ENCODE peak calls at places on chromosome 2, in nine cellular contexts. One of them, this sample, is unnamed.

GRCh38 chr2:42297322-42297936 is 63.6 kb downstream of the COX7A2L start:
- DNase-seq in iPS-NIHi11: no peak
- DNase-seq in trophoblast cell: no peak
- DNase-seq in activated CD8-positive, alpha-beta memory T cell treated with anti-CD3 and anti-CD28 coated beads for 48 hours: no peak
- DNase-seq in GM12865: peak; percentile 26
- DNase-seq in HT-29: no peak
- DNase-seq in activated CD4-positive, alpha-beta T cell treated with anti-CD3 and anti-CD28 coated beads, Interleukin-2, amount 50 U/mL, for 1 hour: no peak
- DNase-seq in natural killer cell: no peak
- DNase-seq in A549: no peak
- DNase-seq in this sample: no peak

GRCh38 chr2:17958486-17959092 is 80.1 kb downstream of the KCNS3 start:
- DNase-seq in natural killer cell: no peak
- DNase-seq in trophoblast cell: no peak
- DNase-seq in activated CD4-positive, alpha-beta T cell treated with anti-CD3 and anti-CD28 coated beads, Interleukin-2, amount 50 U/mL, for 1 hour: no peak
- DNase-seq in A549: no peak
- DNase-seq in iPS-NIHi11: no peak
- DNase-seq in HT-29: no peak
- DNase-seq in GM12865: no peak
- DNase-seq in activated CD8-positive, alpha-beta memory T cell treated with anti-CD3 and anti-CD28 coated beads for 48 hours: no peak
- DNase-seq in this sample: no peak

GRCh38 chr2:67209107-67209506 is 188.0 kb upstream of the ETAA1 start:
- DNase-seq in HT-29: no peak
- DNase-seq in natural killer cell: no peak
- DNase-seq in activated CD8-positive, alpha-beta memory T cell treated with anti-CD3 and anti-CD28 coated beads for 48 hours: no peak
- DNase-seq in A549: no peak
- DNase-seq in GM12865: no peak
- DNase-seq in activated CD4-positive, alpha-beta T cell treated with anti-CD3 and anti-CD28 coated beads, Interleukin-2, amount 50 U/mL, for 1 hour: no peak
- DNase-seq in iPS-NIHi11: no peak
- DNase-seq in trophoblast cell: no peak
- DNase-seq in this sample: no peak

GRCh38 chr2:128422571-128422970 is 103.9 kb upstream of the HS6ST1 start:
- DNase-seq in HT-29: no peak
- DNase-seq in activated CD8-positive, alpha-beta memory T cell treated with anti-CD3 and anti-CD28 coated beads for 48 hours: no peak
- DNase-seq in iPS-NIHi11: no peak
- DNase-seq in trophoblast cell: peak; percentile 88
- DNase-seq in GM12865: no peak
- DNase-seq in activated CD4-positive, alpha-beta T cell treated with anti-CD3 and anti-CD28 coated beads, Interleukin-2, amount 50 U/mL, for 1 hour: no peak
- DNase-seq in A549: no peak
- DNase-seq in natural killer cell: no peak
- DNase-seq in this sample: no peak

GRCh38 chr2:149617476-149617875 is 29.9 kb upstream of the MMADHC start:
- DNase-seq in activated CD4-positive, alpha-beta T cell treated with anti-CD3 and anti-CD28 coated beads, Interleukin-2, amount 50 U/mL, for 1 hour: no peak
- DNase-seq in A549: no peak
- DNase-seq in trophoblast cell: no peak
- DNase-seq in iPS-NIHi11: no peak
- DNase-seq in HT-29: no peak
- DNase-seq in GM12865: no peak
- DNase-seq in natural killer cell: no peak
- DNase-seq in activated CD8-positive, alpha-beta memory T cell treated with anti-CD3 and anti-CD28 coated beads for 48 hours: no peak
- DNase-seq in this sample: no peak

GRCh38 chr2:113211226-113212105 is 37.7 kb downstream of the PSD4 start:
- DNase-seq in activated CD4-positive, alpha-beta T cell treated with anti-CD3 and anti-CD28 coated beads, Interleukin-2, amount 50 U/mL, for 1 hour: no peak
- DNase-seq in iPS-NIHi11: no peak
- DNase-seq in natural killer cell: no peak
- DNase-seq in A549: peak; percentile 77
- DNase-seq in HT-29: no peak
- DNase-seq in trophoblast cell: no peak
- DNase-seq in GM12865: no peak
- DNase-seq in activated CD8-positive, alpha-beta memory T cell treated with anti-CD3 and anti-CD28 coated beads for 48 hours: no peak
- DNase-seq in this sample: no peak

GRCh38 chr2:98704499-98705332 is 26.2 kb downstream of the MGAT4A start:
- DNase-seq in GM12865: no peak
- DNase-seq in activated CD4-positive, alpha-beta T cell treated with anti-CD3 and anti-CD28 coated beads, Interleukin-2, amount 50 U/mL, for 1 hour: no peak
- DNase-seq in activated CD8-positive, alpha-beta memory T cell treated with anti-CD3 and anti-CD28 coated beads for 48 hours: no peak
- DNase-seq in HT-29: peak; percentile 30
- DNase-seq in iPS-NIHi11: no peak
- DNase-seq in trophoblast cell: no peak
- DNase-seq in A549: no peak
- DNase-seq in natural killer cell: no peak
- DNase-seq in this sample: no peak

GRCh38 chr2:118582058-118582457 is 265.4 kb downstream of the EN1 start:
- DNase-seq in activated CD8-positive, alpha-beta memory T cell treated with anti-CD3 and anti-CD28 coated beads for 48 hours: no peak
- DNase-seq in GM12865: no peak
- DNase-seq in natural killer cell: no peak
- DNase-seq in A549: no peak
- DNase-seq in iPS-NIHi11: no peak
- DNase-seq in HT-29: no peak
- DNase-seq in activated CD4-positive, alpha-beta T cell treated with anti-CD3 and anti-CD28 coated beads, Interleukin-2, amount 50 U/mL, for 1 hour: no peak
- DNase-seq in trophoblast cell: no peak
- DNase-seq in this sample: no peak

GRCh38 chr2:158047156-158047611 is 54.5 kb upstream of the UPP2 start:
- DNase-seq in activated CD4-positive, alpha-beta T cell treated with anti-CD3 and anti-CD28 coated beads, Interleukin-2, amount 50 U/mL, for 1 hour: no peak
- DNase-seq in A549: no peak
- DNase-seq in iPS-NIHi11: no peak
- DNase-seq in natural killer cell: no peak
- DNase-seq in GM12865: no peak
- DNase-seq in HT-29: no peak
- DNase-seq in trophoblast cell: no peak
- DNase-seq in activated CD8-positive, alpha-beta memory T cell treated with anti-CD3 and anti-CD28 coated beads for 48 hours: no peak
- DNase-seq in this sample: no peak

GRCh38 chr2:173077506-173078177 is 2.0 kb downstream of the MAP3K20 start:
- DNase-seq in trophoblast cell: no peak
- DNase-seq in HT-29: no peak
- DNase-seq in activated CD8-positive, alpha-beta memory T cell treated with anti-CD3 and anti-CD28 coated beads for 48 hours: no peak
- DNase-seq in activated CD4-positive, alpha-beta T cell treated with anti-CD3 and anti-CD28 coated beads, Interleukin-2, amount 50 U/mL, for 1 hour: no peak
- DNase-seq in iPS-NIHi11: no peak
- DNase-seq in natural killer cell: no peak
- DNase-seq in GM12865: no peak
- DNase-seq in A549: no peak
- DNase-seq in this sample: no peak

GRCh38 chr2:3311601-3312000 is 66.0 kb downstream of the EIPR1 start:
- DNase-seq in A549: no peak
- DNase-seq in natural killer cell: no peak
- DNase-seq in HT-29: no peak
- DNase-seq in GM12865: no peak
- DNase-seq in trophoblast cell: no peak
- DNase-seq in iPS-NIHi11: no peak
- DNase-seq in activated CD8-positive, alpha-beta memory T cell treated with anti-CD3 and anti-CD28 coated beads for 48 hours: no peak
- DNase-seq in activated CD4-positive, alpha-beta T cell treated with anti-CD3 and anti-CD28 coated beads, Interleukin-2, amount 50 U/mL, for 1 hour: no peak
- DNase-seq in this sample: no peak

GRCh38 chr2:12589802-12590320 is 126.9 kb upstream of the TRIB2 start:
- DNase-seq in trophoblast cell: no peak
- DNase-seq in HT-29: no peak
- DNase-seq in natural killer cell: no peak
- DNase-seq in A549: no peak
- DNase-seq in activated CD8-positive, alpha-beta memory T cell treated with anti-CD3 and anti-CD28 coated beads for 48 hours: no peak
- DNase-seq in activated CD4-positive, alpha-beta T cell treated with anti-CD3 and anti-CD28 coated beads, Interleukin-2, amount 50 U/mL, for 1 hour: no peak
- DNase-seq in iPS-NIHi11: no peak
- DNase-seq in GM12865: peak; percentile 20
- DNase-seq in this sample: no peak

GRCh38 chr2:45808294-45808693 is 156.8 kb downstream of the PRKCE start:
- DNase-seq in natural killer cell: no peak
- DNase-seq in GM12865: no peak
- DNase-seq in A549: no peak
- DNase-seq in HT-29: no peak
- DNase-seq in trophoblast cell: no peak
- DNase-seq in activated CD8-positive, alpha-beta memory T cell treated with anti-CD3 and anti-CD28 coated beads for 48 hours: no peak
- DNase-seq in activated CD4-positive, alpha-beta T cell treated with anti-CD3 and anti-CD28 coated beads, Interleukin-2, amount 50 U/mL, for 1 hour: no peak
- DNase-seq in iPS-NIHi11: no peak
- DNase-seq in this sample: no peak

GRCh38 chr2:204655101-204655500 is 109.8 kb downstream of the PARD3B start:
- DNase-seq in natural killer cell: no peak
- DNase-seq in iPS-NIHi11: no peak
- DNase-seq in A549: no peak
- DNase-seq in activated CD8-positive, alpha-beta memory T cell treated with anti-CD3 and anti-CD28 coated beads for 48 hours: no peak
- DNase-seq in activated CD4-positive, alpha-beta T cell treated with anti-CD3 and anti-CD28 coated beads, Interleukin-2, amount 50 U/mL, for 1 hour: no peak
- DNase-seq in GM12865: no peak
- DNase-seq in trophoblast cell: peak; percentile 13
- DNase-seq in HT-29: no peak
- DNase-seq in this sample: no peak

GRCh38 chr2:238645095-238645494 is 202.8 kb upstream of the TWIST2 start:
- DNase-seq in activated CD4-positive, alpha-beta T cell treated with anti-CD3 and anti-CD28 coated beads, Interleukin-2, amount 50 U/mL, for 1 hour: no peak
- DNase-seq in HT-29: no peak
- DNase-seq in activated CD8-positive, alpha-beta memory T cell treated with anti-CD3 and anti-CD28 coated beads for 48 hours: no peak
- DNase-seq in GM12865: no peak
- DNase-seq in natural killer cell: no peak
- DNase-seq in iPS-NIHi11: no peak
- DNase-seq in trophoblast cell: no peak
- DNase-seq in A549: no peak
- DNase-seq in this sample: no peak

GRCh38 chr2:184346338-184346862 is 251.9 kb upstream of the ZNF804A start:
- DNase-seq in GM12865: no peak
- DNase-seq in iPS-NIHi11: no peak
- DNase-seq in A549: no peak
- DNase-seq in natural killer cell: no peak
- DNase-seq in trophoblast cell: peak; percentile 0
- DNase-seq in HT-29: no peak
- DNase-seq in activated CD4-positive, alpha-beta T cell treated with anti-CD3 and anti-CD28 coated beads, Interleukin-2, amount 50 U/mL, for 1 hour: no peak
- DNase-seq in activated CD8-positive, alpha-beta memory T cell treated with anti-CD3 and anti-CD28 coated beads for 48 hours: no peak
- DNase-seq in this sample: no peak

GRCh38 chr2:122634261-122634660 is 878.8 kb downstream of the TSN start:
- DNase-seq in GM12865: no peak
- DNase-seq in activated CD8-positive, alpha-beta memory T cell treated with anti-CD3 and anti-CD28 coated beads for 48 hours: no peak
- DNase-seq in natural killer cell: no peak
- DNase-seq in HT-29: no peak
- DNase-seq in iPS-NIHi11: no peak
- DNase-seq in A549: no peak
- DNase-seq in activated CD4-positive, alpha-beta T cell treated with anti-CD3 and anti-CD28 coated beads, Interleukin-2, amount 50 U/mL, for 1 hour: no peak
- DNase-seq in trophoblast cell: no peak
- DNase-seq in this sample: no peak

GRCh38 chr2:99900589-99900988 is 241.8 kb downstream of the AFF3 start:
- DNase-seq in activated CD4-positive, alpha-beta T cell treated with anti-CD3 and anti-CD28 coated beads, Interleukin-2, amount 50 U/mL, for 1 hour: no peak
- DNase-seq in trophoblast cell: no peak
- DNase-seq in A549: no peak
- DNase-seq in HT-29: no peak
- DNase-seq in iPS-NIHi11: no peak
- DNase-seq in activated CD8-positive, alpha-beta memory T cell treated with anti-CD3 and anti-CD28 coated beads for 48 hours: no peak
- DNase-seq in natural killer cell: no peak
- DNase-seq in GM12865: no peak
- DNase-seq in this sample: no peak

GRCh38 chr2:67871696-67872320 is 191.0 kb downstream of the C1D start:
- DNase-seq in natural killer cell: no peak
- DNase-seq in trophoblast cell: peak; percentile 5
- DNase-seq in activated CD8-positive, alpha-beta memory T cell treated with anti-CD3 and anti-CD28 coated beads for 48 hours: no peak
- DNase-seq in activated CD4-positive, alpha-beta T cell treated with anti-CD3 and anti-CD28 coated beads, Interleukin-2, amount 50 U/mL, for 1 hour: no peak
- DNase-seq in HT-29: peak; percentile 84
- DNase-seq in GM12865: no peak
- DNase-seq in A549: no peak
- DNase-seq in iPS-NIHi11: no peak
- DNase-seq in this sample: no peak

GRCh38 chr2:135650721-135651120 is 90.9 kb upstream of the UBXN4 start:
- DNase-seq in activated CD4-positive, alpha-beta T cell treated with anti-CD3 and anti-CD28 coated beads, Interleukin-2, amount 50 U/mL, for 1 hour: no peak
- DNase-seq in activated CD8-positive, alpha-beta memory T cell treated with anti-CD3 and anti-CD28 coated beads for 48 hours: no peak
- DNase-seq in HT-29: no peak
- DNase-seq in A549: no peak
- DNase-seq in iPS-NIHi11: no peak
- DNase-seq in trophoblast cell: no peak
- DNase-seq in natural killer cell: no peak
- DNase-seq in GM12865: no peak
- DNase-seq in this sample: no peak

GRCh38 chr2:235500110-235500760 is 6.4 kb downstream of the AGAP1 start:
- DNase-seq in trophoblast cell: no peak
- DNase-seq in A549: no peak
- DNase-seq in GM12865: no peak
- DNase-seq in activated CD4-positive, alpha-beta T cell treated with anti-CD3 and anti-CD28 coated beads, Interleukin-2, amount 50 U/mL, for 1 hour: no peak
- DNase-seq in activated CD8-positive, alpha-beta memory T cell treated with anti-CD3 and anti-CD28 coated beads for 48 hours: no peak
- DNase-seq in iPS-NIHi11: no peak
- DNase-seq in natural killer cell: no peak
- DNase-seq in HT-29: no peak
- DNase-seq in this sample: no peak

GRCh38 chr2:5748941-5749731 is 57.0 kb downstream of the SOX11 start:
- DNase-seq in trophoblast cell: no peak
- DNase-seq in iPS-NIHi11: no peak
- DNase-seq in activated CD8-positive, alpha-beta memory T cell treated with anti-CD3 and anti-CD28 coated beads for 48 hours: no peak
- DNase-seq in activated CD4-positive, alpha-beta T cell treated with anti-CD3 and anti-CD28 coated beads, Interleukin-2, amount 50 U/mL, for 1 hour: no peak
- DNase-seq in A549: no peak
- DNase-seq in HT-29: no peak
- DNase-seq in natural killer cell: no peak
- DNase-seq in GM12865: no peak
- DNase-seq in this sample: no peak

This sample was measured in nephron progenitor cell.